ENCODE peak calls at places on chromosomes 5 and 9, in six cellular contexts. One of them, this sample, is unnamed.

GRCh38 chr5:172891716-172892421 is 57.8 kb downstream of the ERGIC1 start:
- DNase-seq in H1: no peak
- DNase-seq in endothelial cell of umbilical vein: peak; percentile 91
- DNase-seq in HCT116: no peak
- DNase-seq in GM12878: no peak
- DNase-seq in A549: peak; percentile 66
- DNase-seq in this sample: no peak

GRCh38 chr9:111016046-111017026 is 21.9 kb downstream of the LPAR1 start:
- DNase-seq in endothelial cell of umbilical vein: peak; percentile 52
- DNase-seq in GM12878: no peak
- DNase-seq in A549: no peak
- DNase-seq in HCT116: no peak
- DNase-seq in H1: no peak
- DNase-seq in this sample: peak; percentile 5

GRCh38 chr5:179699640-179700298 is 1.0 kb downstream of the CANX start:
- DNase-seq in endothelial cell of umbilical vein: peak; percentile 60
- DNase-seq in A549: peak; percentile 29
- DNase-seq in GM12878: no peak
- DNase-seq in H1: no peak
- DNase-seq in HCT116: no peak
- DNase-seq in this sample: peak; percentile 59

GRCh38 chr9:89408628-89409101 is 89.2 kb downstream of the SEMA4D start:
- DNase-seq in A549: no peak
- DNase-seq in GM12878: no peak
- DNase-seq in HCT116: no peak
- DNase-seq in H1: no peak
- DNase-seq in endothelial cell of umbilical vein: no peak
- DNase-seq in this sample: peak; percentile 61

GRCh38 chr5:113463032-113463431 is 25.2 kb downstream of the MCC start:
- DNase-seq in GM12878: no peak
- DNase-seq in H1: no peak
- DNase-seq in endothelial cell of umbilical vein: no peak
- DNase-seq in A549: no peak
- DNase-seq in HCT116: no peak
- DNase-seq in this sample: no peak

GRCh38 chr9:125343518-125344284 is 82.1 kb downstream of the GAPVD1 start:
- DNase-seq in A549: peak; percentile 22
- DNase-seq in endothelial cell of umbilical vein: peak; percentile 68
- DNase-seq in H1: peak; percentile 49
- DNase-seq in GM12878: no peak
- DNase-seq in HCT116: no peak
- DNase-seq in this sample: no peak

GRCh38 chr9:100714372-100715099 is 136.7 kb downstream of the CAVIN4 start:
- DNase-seq in GM12878: no peak
- DNase-seq in H1: peak; percentile 17
- DNase-seq in HCT116: peak; percentile 41
- DNase-seq in A549: peak; percentile 56
- DNase-seq in endothelial cell of umbilical vein: peak; percentile 57
- DNase-seq in this sample: peak; percentile 63

GRCh38 chr5:42360061-42360460 is 63.2 kb upstream of the GHR start:
- DNase-seq in endothelial cell of umbilical vein: peak; percentile 9
- DNase-seq in A549: no peak
- DNase-seq in H1: no peak
- DNase-seq in HCT116: no peak
- DNase-seq in GM12878: no peak
- DNase-seq in this sample: no peak

GRCh38 chr5:96297290-96297689 is 135.8 kb downstream of the PCSK1 start:
- DNase-seq in HCT116: no peak
- DNase-seq in endothelial cell of umbilical vein: no peak
- DNase-seq in H1: no peak
- DNase-seq in GM12878: no peak
- DNase-seq in A549: no peak
- DNase-seq in this sample: peak; percentile 25

GRCh38 chr5:54457094-54457531 is 1.6 kb downstream of the HSPB3 start:
- DNase-seq in GM12878: no peak
- DNase-seq in A549: peak; percentile 85
- DNase-seq in HCT116: no peak
- DNase-seq in H1: no peak
- DNase-seq in endothelial cell of umbilical vein: no peak
- DNase-seq in this sample: no peak

GRCh38 chr5:114362197-114362976 is 517 bp downstream of the KCNN2 start:
- DNase-seq in H1: no peak
- DNase-seq in HCT116: no peak
- DNase-seq in A549: peak; percentile 20
- DNase-seq in endothelial cell of umbilical vein: no peak
- DNase-seq in GM12878: no peak
- DNase-seq in this sample: no peak

GRCh38 chr5:168072665-168073064 is 218.8 kb upstream of the WWC1 start:
- DNase-seq in GM12878: no peak
- DNase-seq in HCT116: no peak
- DNase-seq in endothelial cell of umbilical vein: no peak
- DNase-seq in H1: no peak
- DNase-seq in A549: no peak
- DNase-seq in this sample: no peak

GRCh38 chr5:79621056-79621455 is 8.8 kb downstream of the TENT2 start:
- DNase-seq in H1: no peak
- DNase-seq in A549: peak; percentile 32
- DNase-seq in endothelial cell of umbilical vein: no peak
- DNase-seq in HCT116: no peak
- DNase-seq in GM12878: no peak
- DNase-seq in this sample: no peak

GRCh38 chr5:110510146-110510545 is 216.3 kb downstream of the TMEM232 start:
- DNase-seq in HCT116: no peak
- DNase-seq in GM12878: no peak
- DNase-seq in endothelial cell of umbilical vein: no peak
- DNase-seq in A549: no peak
- DNase-seq in H1: no peak
- DNase-seq in this sample: no peak

GRCh38 chr5:144024601-144025000 is 145.9 kb downstream of the YIPF5 start:
- DNase-seq in H1: no peak
- DNase-seq in HCT116: no peak
- DNase-seq in endothelial cell of umbilical vein: no peak
- DNase-seq in A549: no peak
- DNase-seq in GM12878: no peak
- DNase-seq in this sample: no peak

GRCh38 chr5:58064799-58065198 is 395.1 kb downstream of the PLK2 start:
- DNase-seq in endothelial cell of umbilical vein: no peak
- DNase-seq in HCT116: no peak
- DNase-seq in GM12878: no peak
- DNase-seq in A549: no peak
- DNase-seq in H1: no peak
- DNase-seq in this sample: no peak

GRCh38 chr5:54522080-54522479 is 4.5 kb downstream of the SNX18 start:
- DNase-seq in HCT116: no peak
- DNase-seq in endothelial cell of umbilical vein: no peak
- DNase-seq in H1: no peak
- DNase-seq in A549: no peak
- DNase-seq in GM12878: no peak
- DNase-seq in this sample: no peak

GRCh38 chr9:33921967-33922895 is 105.3 kb downstream of the UBE2R2 start:
- DNase-seq in A549: peak; percentile 47
- DNase-seq in GM12878: no peak
- DNase-seq in H1: no peak
- DNase-seq in endothelial cell of umbilical vein: peak; percentile 28
- DNase-seq in HCT116: peak; percentile 7
- DNase-seq in this sample: peak; percentile 69

GRCh38 chr5:124932791-124933600 is 186.6 kb upstream of the ZNF608 start:
- DNase-seq in GM12878: no peak
- DNase-seq in HCT116: no peak
- DNase-seq in H1: no peak
- DNase-seq in endothelial cell of umbilical vein: no peak
- DNase-seq in A549: no peak
- DNase-seq in this sample: no peak

GRCh38 chr9:135290086-135290485 is 189.5 kb upstream of the PPP1R26 start:
- DNase-seq in H1: no peak
- DNase-seq in GM12878: no peak
- DNase-seq in endothelial cell of umbilical vein: no peak
- DNase-seq in HCT116: no peak
- DNase-seq in A549: no peak
- DNase-seq in this sample: no peak

GRCh38 chr9:6852243-6852963 is 94.6 kb downstream of the KDM4C start:
- DNase-seq in GM12878: no peak
- DNase-seq in HCT116: no peak
- DNase-seq in H1: no peak
- DNase-seq in A549: peak; percentile 48
- DNase-seq in endothelial cell of umbilical vein: peak; percentile 14
- DNase-seq in this sample: no peak

GRCh38 chr5:132283423-132284043 is 10.7 kb upstream of the SLC22A4 start:
- DNase-seq in endothelial cell of umbilical vein: peak; percentile 62
- DNase-seq in H1: no peak
- DNase-seq in A549: peak; percentile 57
- DNase-seq in HCT116: no peak
- DNase-seq in GM12878: no peak
- DNase-seq in this sample: peak; percentile 30

DNA sequence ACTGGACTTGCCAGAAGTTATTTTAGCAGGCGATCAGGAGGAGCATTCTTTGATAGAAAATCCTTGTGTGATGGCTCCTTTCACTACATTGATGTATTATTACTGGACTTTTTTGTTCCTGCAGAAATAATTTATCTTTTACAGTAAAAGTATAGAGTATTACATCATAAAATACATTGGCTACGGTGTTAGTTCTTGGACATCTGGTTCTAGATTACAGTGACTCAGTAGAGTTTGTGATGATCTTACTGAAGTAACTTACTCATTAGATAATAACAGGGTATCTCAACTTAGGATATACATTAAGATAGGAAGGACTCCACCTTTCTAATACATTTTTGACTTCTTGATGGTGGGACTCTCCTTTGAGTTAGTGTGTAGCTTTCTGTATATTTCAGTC is 59.0 kb downstream of the ZNF462 start:
- DNase-seq in A549: no peak
- DNase-seq in H1: no peak
- DNase-seq in endothelial cell of umbilical vein: no peak
- DNase-seq in GM12878: no peak
- DNase-seq in HCT116: no peak
- DNase-seq in this sample: no peak
- H3K4me3 ChIP-seq in A549: no peak overlapping the region
- H3K4me3 ChIP-seq in H1: no peak overlapping the region
- H3K4me3 ChIP-seq in endothelial cell of umbilical vein: no peak overlapping the region
- H3K4me3 ChIP-seq in GM12878: no peak overlapping the region
- H3K4me3 ChIP-seq in HCT116: no peak overlapping the region
- H3K4me3 ChIP-seq in this sample: no peak overlapping the region

GRCh38 chr9:114389612-114390368 is 2.0 kb upstream of the AKNA start:
- DNase-seq in HCT116: no peak
- DNase-seq in A549: no peak
- DNase-seq in GM12878: no peak
- DNase-seq in H1: no peak
- DNase-seq in endothelial cell of umbilical vein: no peak
- DNase-seq in this sample: peak; percentile 44

GRCh38 chr9:114386886-114387677 is 700 bp downstream of the AKNA start:
- DNase-seq in H1: no peak
- DNase-seq in A549: no peak
- DNase-seq in endothelial cell of umbilical vein: no peak
- DNase-seq in GM12878: no peak
- DNase-seq in HCT116: no peak
- DNase-seq in this sample: peak; percentile 57

GRCh38 chr9:114386361-114386885 is 1.4 kb downstream of the AKNA start:
- DNase-seq in GM12878: no peak
- DNase-seq in HCT116: no peak
- DNase-seq in H1: no peak
- DNase-seq in A549: no peak
- DNase-seq in endothelial cell of umbilical vein: no peak
- DNase-seq in this sample: peak; percentile 40

GRCh38 chr9:114388764-114389375 is 1.1 kb upstream of the AKNA start:
- DNase-seq in H1: no peak
- DNase-seq in endothelial cell of umbilical vein: no peak
- DNase-seq in A549: no peak
- DNase-seq in HCT116: no peak
- DNase-seq in GM12878: no peak
- DNase-seq in this sample: no peak

DNA sequence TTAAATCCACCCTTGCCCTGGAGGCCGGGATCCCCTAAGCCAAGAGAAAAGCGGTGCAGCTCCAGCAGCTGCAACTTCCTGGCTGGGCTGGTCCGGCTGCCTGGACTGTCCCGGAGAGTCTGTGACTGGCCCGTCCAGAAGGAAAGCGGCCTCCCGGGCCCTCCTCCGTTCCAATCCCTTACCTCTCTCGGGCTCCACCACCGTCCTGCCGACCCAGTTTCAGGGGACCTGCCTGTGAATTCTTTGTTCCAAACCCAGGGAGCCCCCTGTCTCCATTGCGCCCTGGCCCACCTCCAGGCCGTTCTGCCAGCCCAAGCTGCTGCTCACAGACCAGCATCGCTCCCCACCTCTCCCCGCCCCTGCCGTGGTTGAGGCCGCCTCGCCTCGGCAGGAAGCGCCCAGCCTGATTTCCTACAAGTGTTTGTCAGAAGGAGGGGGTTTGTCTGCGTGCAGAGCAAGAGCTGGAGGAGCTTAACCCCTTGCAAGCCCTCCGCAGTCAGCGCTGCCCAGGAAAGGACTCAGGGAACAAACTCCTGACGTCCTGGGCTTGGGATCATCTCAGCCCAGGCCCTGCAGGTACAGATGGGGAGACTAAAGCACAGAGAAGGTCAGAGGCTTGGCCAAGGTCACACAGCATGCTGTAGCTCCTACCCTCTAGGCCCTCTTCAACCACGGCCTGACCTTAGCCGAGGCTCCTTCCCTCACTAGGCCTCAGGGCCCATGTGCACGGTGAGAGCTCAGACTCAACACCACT is at the start of gene AKNA:
- DNase-seq in endothelial cell of umbilical vein: peak; percentile 86
- DNase-seq in A549: no peak
- DNase-seq in GM12878: no peak
- DNase-seq in HCT116: no peak
- DNase-seq in H1: no peak
- DNase-seq in this sample: peak; percentile 91
- TF ChIP-seq POLR2A in endothelial cell of umbilical vein: peak; percentile 91
- TF ChIP-seq POLR2A in A549: no peak
- TF ChIP-seq POLR2A in GM12878: peak; percentile 93
- TF ChIP-seq POLR2A in HCT116: no peak
- TF ChIP-seq POLR2A in H1: no peak
- TF ChIP-seq POLR2A in this sample: peak; percentile 61

DNA sequence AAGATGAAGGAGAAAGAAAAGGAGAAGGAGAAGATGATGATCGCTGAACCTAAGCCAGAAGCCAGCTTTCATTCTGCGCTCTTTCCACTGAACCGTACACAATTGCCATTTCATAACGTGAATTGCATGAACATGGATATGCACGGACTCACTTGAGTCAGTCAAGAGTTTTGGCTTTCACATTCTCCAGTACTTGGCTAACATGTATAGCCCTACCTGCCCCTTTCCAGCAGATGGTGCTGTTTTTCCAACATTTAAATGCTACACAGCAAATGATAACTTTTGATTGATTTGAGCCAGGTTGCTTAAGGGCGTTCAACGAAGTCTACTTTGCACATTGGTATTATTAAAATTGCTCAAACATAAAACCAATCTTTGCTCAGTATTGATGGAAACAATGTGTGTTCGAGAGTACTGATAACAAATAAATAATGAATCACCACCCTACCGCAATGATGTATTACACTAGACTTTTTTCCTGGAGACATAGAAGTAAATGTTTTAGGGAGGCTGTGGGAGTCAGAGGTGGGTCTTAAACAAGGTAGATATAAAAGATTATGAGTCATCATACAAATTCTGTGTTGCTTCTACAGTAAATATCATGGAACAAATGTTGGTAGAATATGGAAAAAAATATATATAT is 196.4 kb downstream of the TRPM3 start:
- DNase-seq in HCT116: peak; percentile 48
- DNase-seq in A549: peak; percentile 65
- DNase-seq in endothelial cell of umbilical vein: peak; percentile 90
- DNase-seq in H1: no peak
- DNase-seq in GM12878: no peak
- DNase-seq in this sample: peak; percentile 51
- TF ChIP-seq MAX in HCT116: no peak
- TF ChIP-seq MAX in A549: no peak
- TF ChIP-seq MAX in endothelial cell of umbilical vein: no peak
- TF ChIP-seq MAX in H1: no peak
- TF ChIP-seq MAX in GM12878: no peak
- TF ChIP-seq MAX in this sample: no peak

GRCh38 chr5:74766887-74767578 is at the start of the genes GFM2 and NSA2:
- DNase-seq in A549: peak; percentile 95
- DNase-seq in endothelial cell of umbilical vein: peak; percentile 97
- DNase-seq in H1: peak; percentile 84
- DNase-seq in GM12878: peak; percentile 88
- DNase-seq in HCT116: peak; percentile 91
- DNase-seq in this sample: peak; percentile 94
- H3K4me3 ChIP-seq in A549: peak within 1 kb of the TSS; percentile 85
- H3K4me3 ChIP-seq in endothelial cell of umbilical vein: peak within 1 kb of the TSS; percentile 73
- H3K4me3 ChIP-seq in H1: peak within 1 kb of the TSS; percentile 100
- H3K4me3 ChIP-seq in GM12878: peak within 1 kb of the TSS; percentile 94
- H3K4me3 ChIP-seq in HCT116: peak within 1 kb of the TSS; percentile 86
- H3K4me3 ChIP-seq in this sample: peak within 1 kb of the TSS; percentile 97